ENCODE peak calls at places on chromosome 6, in eight cellular contexts. One of them, this sample, is unnamed.

GRCh38 chr6:132892929-132893771 is 78.8 kb downstream of the RPS12 start:
- DNase-seq in SK-N-SH: peak; percentile 34
- DNase-seq in transverse colon: no peak
- DNase-seq in HCT116: no peak
- DNase-seq in H1: no peak
- DNase-seq in prostate gland: no peak
- DNase-seq in stomach: no peak
- DNase-seq in sigmoid colon: no peak
- DNase-seq in this sample: no peak

GRCh38 chr6:24584390-24584735 is 61.6 kb downstream of the KIAA0319 start:
- DNase-seq in SK-N-SH: peak; percentile 38
- DNase-seq in transverse colon: no peak
- DNase-seq in HCT116: no peak
- DNase-seq in H1: no peak
- DNase-seq in prostate gland: no peak
- DNase-seq in stomach: no peak
- DNase-seq in sigmoid colon: no peak
- DNase-seq in this sample: no peak

GRCh38 chr6:39884696-39885095 is 49.6 kb downstream of the MOCS1 start:
- DNase-seq in SK-N-SH: no peak
- DNase-seq in transverse colon: no peak
- DNase-seq in HCT116: no peak
- DNase-seq in H1: no peak
- DNase-seq in prostate gland: no peak
- DNase-seq in stomach: no peak
- DNase-seq in sigmoid colon: no peak
- DNase-seq in this sample: no peak

GRCh38 chr6:165910184-165910583 is 247.1 kb upstream of the PDE10A start:
- DNase-seq in SK-N-SH: no peak
- DNase-seq in transverse colon: no peak
- DNase-seq in HCT116: no peak
- DNase-seq in H1: no peak
- DNase-seq in prostate gland: no peak
- DNase-seq in stomach: no peak
- DNase-seq in sigmoid colon: no peak
- DNase-seq in this sample: no peak

GRCh38 chr6:20946037-20946436 is 411.8 kb downstream of the CDKAL1 start:
- DNase-seq in SK-N-SH: no peak
- DNase-seq in transverse colon: no peak
- DNase-seq in HCT116: no peak
- DNase-seq in H1: no peak
- DNase-seq in prostate gland: no peak
- DNase-seq in stomach: no peak
- DNase-seq in sigmoid colon: no peak
- DNase-seq in this sample: no peak

GRCh38 chr6:142913511-142914047 is 31.4 kb downstream of the HIVEP2 start:
- DNase-seq in SK-N-SH: no peak
- DNase-seq in transverse colon: peak; percentile 57
- DNase-seq in HCT116: no peak
- DNase-seq in H1: no peak
- DNase-seq in prostate gland: no peak
- DNase-seq in stomach: no peak
- DNase-seq in sigmoid colon: no peak
- DNase-seq in this sample: peak; percentile 86

GRCh38 chr6:1592852-1593251 is 16.9 kb upstream of the FOXC1 start:
- DNase-seq in SK-N-SH: peak; percentile 3
- DNase-seq in transverse colon: no peak
- DNase-seq in HCT116: no peak
- DNase-seq in H1: no peak
- DNase-seq in prostate gland: no peak
- DNase-seq in stomach: no peak
- DNase-seq in sigmoid colon: no peak
- DNase-seq in this sample: no peak

GRCh38 chr6:43948527-43949450 is 178.5 kb downstream of the MRPL14 start:
- DNase-seq in SK-N-SH: no peak
- DNase-seq in transverse colon: no peak
- DNase-seq in HCT116: no peak
- DNase-seq in H1: no peak
- DNase-seq in prostate gland: no peak
- DNase-seq in stomach: no peak
- DNase-seq in sigmoid colon: peak; percentile 29
- DNase-seq in this sample: no peak

GRCh38 chr6:156379946-156380707 is 397.1 kb upstream of the ARID1B start:
- DNase-seq in SK-N-SH: peak; percentile 52
- DNase-seq in transverse colon: no peak
- DNase-seq in HCT116: peak; percentile 10
- DNase-seq in H1: no peak
- DNase-seq in prostate gland: peak; percentile 32
- DNase-seq in stomach: no peak
- DNase-seq in sigmoid colon: no peak
- DNase-seq in this sample: no peak

GRCh38 chr6:26596579-26597388 is at the start of gene ABT1:
- DNase-seq in SK-N-SH: peak; percentile 96
- DNase-seq in transverse colon: peak; percentile 98
- DNase-seq in HCT116: peak; percentile 97
- DNase-seq in H1: peak; percentile 91
- DNase-seq in prostate gland: peak; percentile 97
- DNase-seq in stomach: peak; percentile 98
- DNase-seq in sigmoid colon: peak; percentile 99
- DNase-seq in this sample: peak; percentile 98

GRCh38 chr6:100175814-100176275 is 181.8 kb upstream of the MCHR2 start:
- DNase-seq in SK-N-SH: no peak
- DNase-seq in transverse colon: no peak
- DNase-seq in HCT116: no peak
- DNase-seq in H1: no peak
- DNase-seq in prostate gland: no peak
- DNase-seq in stomach: no peak
- DNase-seq in sigmoid colon: no peak
- DNase-seq in this sample: no peak

GRCh38 chr6:144265390-144265789 is 19.7 kb upstream of the UTRN start:
- DNase-seq in SK-N-SH: no peak
- DNase-seq in transverse colon: no peak
- DNase-seq in HCT116: no peak
- DNase-seq in H1: no peak
- DNase-seq in prostate gland: no peak
- DNase-seq in stomach: no peak
- DNase-seq in sigmoid colon: no peak
- DNase-seq in this sample: no peak

GRCh38 chr6:8437813-8438212 is 2.5 kb upstream of the SLC35B3 start:
- DNase-seq in SK-N-SH: no peak
- DNase-seq in transverse colon: no peak
- DNase-seq in HCT116: no peak
- DNase-seq in H1: no peak
- DNase-seq in prostate gland: no peak
- DNase-seq in stomach: no peak
- DNase-seq in sigmoid colon: no peak
- DNase-seq in this sample: no peak

GRCh38 chr6:69622230-69622629 is 174.6 kb downstream of the LMBRD1 start:
- DNase-seq in SK-N-SH: no peak
- DNase-seq in transverse colon: no peak
- DNase-seq in HCT116: no peak
- DNase-seq in H1: no peak
- DNase-seq in prostate gland: peak; percentile 40
- DNase-seq in stomach: no peak
- DNase-seq in sigmoid colon: no peak
- DNase-seq in this sample: no peak

DNA sequence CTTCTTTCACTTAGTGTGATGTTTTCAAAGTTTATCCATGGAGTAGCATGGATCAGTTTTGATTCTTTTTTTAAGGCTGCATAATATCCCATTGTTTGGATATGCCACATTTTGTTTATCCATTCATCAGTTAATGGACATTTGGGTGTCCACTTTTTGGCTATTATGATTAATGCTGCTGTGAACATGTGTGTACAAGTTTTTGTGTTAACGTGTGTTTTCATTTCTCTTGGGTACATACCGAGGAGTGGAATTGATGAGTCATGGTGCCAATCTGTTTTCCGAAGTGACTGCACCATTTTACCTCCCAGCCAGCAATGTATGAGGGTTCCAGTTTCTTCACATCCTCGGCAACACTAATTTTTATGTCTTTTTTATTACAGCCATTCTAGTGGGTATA is 78.4 kb upstream of the CCDC28A start:
- DNase-seq in SK-N-SH: no peak
- DNase-seq in transverse colon: no peak
- DNase-seq in HCT116: no peak
- DNase-seq in H1: no peak
- DNase-seq in prostate gland: no peak
- DNase-seq in stomach: no peak
- DNase-seq in sigmoid colon: no peak
- DNase-seq in this sample: no peak
- H3K4me3 ChIP-seq in SK-N-SH: no peak overlapping the region
- H3K4me3 ChIP-seq in transverse colon: no peak overlapping the region
- H3K4me3 ChIP-seq in HCT116: no peak overlapping the region
- H3K4me3 ChIP-seq in H1: no peak overlapping the region
- H3K4me3 ChIP-seq in prostate gland: no peak overlapping the region
- H3K4me3 ChIP-seq in stomach: no peak overlapping the region
- H3K4me3 ChIP-seq in sigmoid colon: no peak overlapping the region
- H3K4me3 ChIP-seq in this sample: no peak overlapping the region

GRCh38 chr6:79648315-79648714 is 17.2 kb downstream of the SH3BGRL2 start:
- DNase-seq in SK-N-SH: no peak
- DNase-seq in transverse colon: no peak
- DNase-seq in HCT116: no peak
- DNase-seq in H1: no peak
- DNase-seq in prostate gland: no peak
- DNase-seq in stomach: no peak
- DNase-seq in sigmoid colon: no peak
- DNase-seq in this sample: no peak
- H3K27ac ChIP-seq in SK-N-SH: no peak overlapping the region
- H3K27ac ChIP-seq in transverse colon: peak overlapping the region; percentile 68
- H3K27ac ChIP-seq in HCT116: no peak overlapping the region
- H3K27ac ChIP-seq in H1: no peak overlapping the region
- H3K27ac ChIP-seq in prostate gland: no peak overlapping the region
- H3K27ac ChIP-seq in stomach: no peak overlapping the region
- H3K27ac ChIP-seq in sigmoid colon: no peak overlapping the region
- H3K27ac ChIP-seq in this sample: no peak overlapping the region

GRCh38 chr6:124961784-124962611 is at the start of gene RNF217:
- DNase-seq in SK-N-SH: peak; percentile 34
- DNase-seq in transverse colon: peak; percentile 50
- DNase-seq in HCT116: no peak
- DNase-seq in H1: no peak
- DNase-seq in prostate gland: peak; percentile 42
- DNase-seq in stomach: peak; percentile 55
- DNase-seq in sigmoid colon: peak; percentile 90
- DNase-seq in this sample: peak; percentile 87
- TF ChIP-seq POLR2AphosphoS5 in SK-N-SH: no peak
- TF ChIP-seq POLR2AphosphoS5 in transverse colon: peak; percentile 47
- TF ChIP-seq POLR2AphosphoS5 in HCT116: peak; percentile 78
- TF ChIP-seq POLR2AphosphoS5 in H1: no peak
- TF ChIP-seq POLR2AphosphoS5 in prostate gland: peak; percentile 12
- TF ChIP-seq POLR2AphosphoS5 in stomach: peak; percentile 31
- TF ChIP-seq POLR2AphosphoS5 in sigmoid colon: peak; percentile 72
- TF ChIP-seq POLR2AphosphoS5 in this sample: peak; percentile 58

GRCh38 chr6:136654086-136654485 is 103.9 kb upstream of the MAP7 start:
- DNase-seq in SK-N-SH: no peak
- DNase-seq in transverse colon: no peak
- DNase-seq in HCT116: no peak
- DNase-seq in H1: no peak
- DNase-seq in prostate gland: no peak
- DNase-seq in stomach: no peak
- DNase-seq in sigmoid colon: no peak
- DNase-seq in this sample: no peak
- H3K4me3 ChIP-seq in SK-N-SH: no peak overlapping the region
- H3K4me3 ChIP-seq in transverse colon: no peak overlapping the region
- H3K4me3 ChIP-seq in HCT116: no peak overlapping the region
- H3K4me3 ChIP-seq in H1: no peak overlapping the region
- H3K4me3 ChIP-seq in prostate gland: no peak overlapping the region
- H3K4me3 ChIP-seq in stomach: no peak overlapping the region
- H3K4me3 ChIP-seq in sigmoid colon: no peak overlapping the region
- H3K4me3 ChIP-seq in this sample: no peak overlapping the region